ENCODE peak calls at places on chromosomes 3 and 15, in four cellular contexts. F is cardiac fibroblast, V is choroid plexus epithelial cell, I is IMR-90. H is an unnamed sample.

GRCh38 chr3:49930922-49931321 is 1.3 kb upstream of the MON1A start:
- DNase-seq in F (no peak), V (no peak), I (no peak), H (no peak)

GRCh38 chr3:110349295-110349694 is 722.3 kb upstream of the NECTIN3 start:
- DNase-seq in V (no peak), F (no peak), I (no peak), H (no peak)

GRCh38 chr3:110749006-110749405 is 322.6 kb upstream of the NECTIN3 start:
- DNase-seq in I (no peak), F (no peak), V (no peak), H (no peak)

GRCh38 chr3:127384717-127385539 is 97.1 kb upstream of the PRR20G start:
- DNase-seq in V (no peak), F (no peak), I (no peak), H (no peak)

GRCh38 chr15:56358604-56359003 is 6.6 kb upstream of the TEX9 start:
- DNase-seq in V (no peak), I (no peak), F (no peak), H (no peak)

GRCh38 chr3:45545476-45545875 is 49.1 kb upstream of the LIMD1 start:
- DNase-seq in V (no peak), I (peak), F (no peak), H (no peak)

GRCh38 chr15:95129589-95129988 is 898.2 kb downstream of the MCTP2 start:
- DNase-seq in F (peak), V (peak), I (peak), H (peak)

GRCh38 chr15:61660579-61660978 is 399.7 kb downstream of the VPS13C start:
- DNase-seq in I (peak), F (peak), V (peak), H (peak)

GRCh38 chr3:176584413-176585176 is 612.7 kb downstream of the TBL1XR1 start:
- DNase-seq in V (peak), I (peak), F (peak), H (peak)

GRCh38 chr3:186772886-186773417 is 10.4 kb upstream of the EIF4A2 start:
- DNase-seq in F (peak), I (no peak), V (no peak), H (no peak)

GRCh38 chr3:1561397-1561796 is 468.6 kb downstream of the CNTN6 start:
- DNase-seq in I (no peak), V (no peak), F (no peak), H (no peak)

GRCh38 chr3:141738636-141739363 is 702 bp downstream of the RNF7 start:
- DNase-seq in V (peak), F (peak), I (peak), H (peak)

DNA sequence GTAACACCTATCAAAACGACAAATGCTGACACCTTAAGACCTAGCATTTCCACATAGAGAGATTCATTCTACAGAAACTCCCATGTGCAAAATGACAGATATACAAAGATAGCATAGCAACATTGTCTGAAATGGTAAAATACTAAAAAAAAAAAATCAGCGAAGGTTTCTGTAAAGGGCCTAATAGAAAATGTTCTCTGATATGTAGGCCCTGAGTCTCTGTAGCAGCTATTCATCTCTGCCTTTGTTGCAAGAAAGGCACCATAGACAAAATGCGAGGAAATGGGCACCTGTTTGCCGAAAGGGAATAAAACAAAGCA is 631 bp upstream of the MFGE8 start:
- DNase-seq in V (no peak), I (no peak), F (no peak), H (no peak)
- H3K4me3 ChIP-seq in V (peak), I (peak), F (peak), H (peak)

GRCh38 chr3:184284696-184285095 is 8.9 kb downstream of the ECE2 start:
- DNase-seq in V (peak), I (peak), F (peak), H (peak)

GRCh38 chr3:184290331-184290730 is 8.7 kb upstream of the PSMD2 start:
- DNase-seq in I (no peak), V (no peak), F (no peak), H (no peak)

GRCh38 chr3:184291738-184292445 is 7.1 kb upstream of the PSMD2 start:
- DNase-seq in I (no peak), F (no peak), V (no peak), H (no peak)

GRCh38 chr3:184291044-184291737 is 7.8 kb upstream of the PSMD2 start:
- DNase-seq in F (no peak), I (no peak), V (no peak), H (no peak)

DNA sequence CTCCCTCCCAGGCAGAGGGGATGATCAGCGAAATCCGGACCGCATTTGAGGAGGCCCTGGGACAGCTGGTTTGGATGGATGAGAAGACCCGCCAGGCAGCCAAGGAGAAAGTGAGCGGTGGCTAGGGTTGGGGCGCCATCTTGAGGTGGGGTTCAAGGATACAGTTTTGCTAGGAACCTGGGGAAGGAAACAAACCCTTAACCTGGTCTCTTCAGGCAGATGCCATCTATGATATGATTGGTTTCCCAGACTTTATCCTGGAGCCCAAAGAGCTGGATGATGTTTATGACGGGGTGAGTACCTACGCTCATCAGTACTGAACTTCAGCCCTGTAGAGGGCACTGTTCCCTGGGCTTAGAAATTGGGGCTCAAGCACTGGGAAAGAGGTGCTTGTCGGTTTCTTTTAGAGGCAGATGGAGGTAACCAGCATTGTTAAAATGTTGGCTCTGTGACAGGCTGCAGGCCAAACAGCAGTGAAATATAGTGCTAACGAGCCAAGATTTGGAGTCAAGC is 9.6 kb upstream of the PSMD2 start:
- DNase-seq in V (peak), F (peak), I (peak), H (peak)
- TF ChIP-seq CTCF in V (peak), F (peak), I (peak), H (peak)

GRCh38 chr3:72848703-72849081 is 447 bp upstream of the SHQ1 start:
- DNase-seq in V (peak), F (no peak), I (no peak), H (no peak)
- H3K4me3 ChIP-seq in V (peak), F (peak), I (peak), H (peak)

DNA sequence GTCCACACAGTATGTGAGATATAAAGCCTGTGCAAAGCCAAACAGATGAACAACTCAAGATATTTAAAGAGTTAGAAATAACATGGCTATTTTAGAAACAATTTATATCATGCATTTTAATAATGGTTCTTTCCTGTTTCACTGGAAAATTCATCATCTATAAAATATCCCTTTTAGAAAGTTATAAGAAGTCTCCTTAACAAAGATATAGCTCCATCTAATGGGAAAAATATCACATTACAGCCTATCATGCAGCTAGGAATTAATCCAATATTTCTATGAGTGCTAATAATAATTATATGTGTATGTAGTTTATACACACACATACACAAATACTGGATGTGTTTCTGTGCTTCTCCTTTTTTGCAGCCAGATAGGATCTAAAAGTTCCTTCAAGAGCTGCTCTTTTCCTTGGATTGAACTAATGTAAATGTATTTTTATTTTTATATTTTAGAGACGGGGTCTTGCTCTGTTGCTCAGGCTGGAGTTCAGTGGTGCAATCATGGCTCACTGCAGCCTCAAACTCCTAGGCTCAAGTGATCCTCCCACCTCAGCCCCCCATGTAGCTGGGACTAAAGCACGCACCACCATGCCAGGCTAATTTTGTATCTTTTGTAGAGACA is 21.6 kb downstream of the RPL22L1 start:
- DNase-seq in F (peak), I (peak), V (peak), H (peak)
- TF ChIP-seq CTCF in F (peak), I (peak), V (peak), H (peak)

DNA sequence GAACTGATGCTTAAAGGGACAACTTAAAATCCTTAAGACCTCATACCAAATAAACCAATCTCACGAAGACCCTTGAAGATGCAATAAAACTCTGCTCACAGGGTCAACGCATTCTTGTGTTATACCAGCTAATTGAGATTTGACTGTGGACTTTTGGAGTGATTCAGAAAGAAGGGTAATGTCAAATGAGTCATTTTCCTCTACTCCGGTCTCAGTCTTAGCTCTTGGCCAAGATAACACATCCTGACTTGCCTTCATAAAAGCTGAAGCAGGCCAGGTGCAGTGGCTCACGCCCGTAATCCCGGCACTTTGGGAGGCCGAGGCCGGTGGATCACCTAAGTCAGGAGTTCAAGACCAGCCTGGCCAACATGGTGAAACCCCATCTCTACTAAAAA is 3.8 kb downstream of the PKM start:
- DNase-seq in F (peak), I (peak), V (peak), H (peak)
- H3K4me3 ChIP-seq in F (no peak), I (no peak), V (peak), H (peak)

DNA sequence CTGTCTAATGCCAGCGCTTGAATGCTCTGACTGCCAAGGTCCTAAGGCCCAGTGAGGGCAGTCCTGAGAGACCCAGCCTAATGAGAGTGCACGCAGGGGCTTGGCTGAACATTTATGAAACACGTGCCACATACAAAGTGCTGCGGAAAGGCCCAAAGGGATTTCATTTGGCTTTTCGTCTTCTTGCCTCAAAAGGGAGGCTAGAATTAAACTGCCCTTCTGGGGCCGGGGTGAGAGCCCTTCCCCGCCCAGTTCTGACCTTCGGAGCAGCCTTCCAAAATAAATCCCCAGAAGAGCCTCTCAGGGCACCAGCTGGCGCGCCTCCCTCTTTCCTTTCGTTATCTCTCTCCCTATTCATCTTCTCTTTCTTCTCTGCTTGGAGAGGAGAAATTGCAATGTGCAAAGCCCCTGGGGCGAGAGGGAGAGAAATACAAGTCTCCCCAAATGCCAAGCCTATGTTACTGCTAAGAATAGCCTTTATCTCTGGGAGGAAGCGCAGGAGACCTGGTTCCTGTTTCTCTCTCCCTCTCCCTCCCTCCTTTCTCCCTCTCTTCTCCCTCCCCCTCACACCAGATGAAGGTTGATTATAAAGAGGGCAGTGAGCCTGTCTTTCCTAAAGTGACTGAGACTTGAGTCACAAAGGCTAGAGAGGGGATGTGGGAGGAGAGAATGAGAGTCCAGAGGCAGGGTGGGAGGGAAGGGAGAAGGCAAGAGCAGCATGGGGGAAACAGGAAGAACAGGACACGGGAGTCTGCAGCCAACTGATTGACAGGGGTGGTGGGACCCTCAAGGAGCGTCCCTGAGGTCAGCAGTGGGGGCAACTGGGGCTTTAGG is 36.7 kb upstream of the NDUFB4 start:
- DNase-seq in I (peak), F (peak), V (peak), H (peak)
- TF ChIP-seq CTCF in I (no peak), F (no peak), V (no peak), H (no peak)

GRCh38 chr15:78072080-78072892 is 5.2 kb downstream of the TBC1D2B start:
- DNase-seq in I (peak), F (peak), V (peak), H (peak)
- H3K4me3 ChIP-seq in I (no peak), F (no peak), V (peak), H (no peak)